ENCODE peak calls at places on chromosomes 16 and 17, in four cellular contexts. H, N, R and K are unnamed samples.

GRCh38 chr16:49924078-49924477 is 68.2 kb upstream of the ZNF423 start:
- DNase-seq in H (no peak), N (no peak), R (peak; percentile 72), K (peak; percentile 39)

GRCh38 chr17:73211745-73212144 is 18.9 kb downstream of the COG1 start:
- DNase-seq in H (no peak), N (no peak), R (no peak), K (no peak)

GRCh38 chr17:72188801-72189200 is 68.0 kb downstream of the SOX9 start:
- DNase-seq in H (no peak), N (no peak), R (no peak), K (no peak)

GRCh38 chr16:20073203-20074088 is at the start of gene GPR139:
- DNase-seq in H (peak; percentile 64), N (no peak), R (no peak), K (no peak)

GRCh38 chr17:20273741-20274500 is 193.4 kb downstream of the LGALS9B start:
- DNase-seq in H (no peak), N (no peak), R (no peak), K (no peak)

GRCh38 chr17:43818966-43819365 is 14.0 kb downstream of the MPP3 start:
- DNase-seq in H (no peak), N (no peak), R (no peak), K (no peak)

GRCh38 chr17:58040386-58040785 is 33.3 kb upstream of the SRSF1 start:
- DNase-seq in H (no peak), N (no peak), R (no peak), K (no peak)

GRCh38 chr17:8041249-8041928 is 2.5 kb downstream of the ALOX15B start:
- DNase-seq in H (no peak), N (peak; percentile 49), R (peak; percentile 30), K (peak; percentile 42)

GRCh38 chr17:79862771-79863440 is 23.7 kb upstream of the CBX4 start:
- DNase-seq in H (no peak), N (no peak), R (no peak), K (no peak)

GRCh38 chr17:70525976-70526375 is 356.6 kb downstream of the KCNJ2 start:
- DNase-seq in H (no peak), N (no peak), R (no peak), K (no peak)

GRCh38 chr16:67645397-67646121 is 615 bp downstream of the CARMIL2 start:
- DNase-seq in H (peak; percentile 18), N (no peak), R (no peak), K (no peak)

GRCh38 chr17:66281671-66282369 is 20.6 kb upstream of the PRKCA start:
- DNase-seq in H (no peak), N (no peak), R (no peak), K (no peak)

DNA sequence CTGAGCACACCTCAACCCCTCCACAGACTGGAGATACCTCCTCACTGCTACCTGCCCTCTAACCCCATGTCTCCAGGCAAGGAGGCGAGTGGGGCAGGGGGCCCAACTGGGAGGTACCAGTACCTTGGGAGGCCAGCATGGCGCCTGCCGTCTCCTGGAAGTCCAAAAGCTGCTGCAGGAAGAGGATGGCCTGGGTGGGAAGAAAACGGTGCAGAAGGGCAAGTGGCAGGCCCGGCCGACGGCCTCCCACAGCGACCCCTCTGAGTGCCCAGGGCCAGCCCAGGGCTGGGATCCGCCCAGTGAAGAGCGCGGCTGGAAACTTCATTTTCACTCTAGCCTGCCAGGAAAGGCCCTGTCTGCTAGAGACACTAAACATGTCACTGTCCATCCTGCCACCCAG is 8.5 kb downstream of the ZACN start:
- DNase-seq in H (no peak), N (no peak), R (no peak), K (no peak)
- TF ChIP-seq ELF4 in H (no peak), N (no peak), R (no peak), K (no peak)

GRCh38 chr17:48451489-48451888 is 21.5 kb upstream of the SKAP1 start:
- DNase-seq in H (no peak), N (no peak), R (no peak), K (no peak)
- TF ChIP-seq ELF4 in H (no peak), N (no peak), R (no peak), K (no peak)

GRCh38 chr16:62709856-62710255 is 673.6 kb upstream of the CDH8 start:
- DNase-seq in H (no peak), N (no peak), R (no peak), K (no peak)

GRCh38 chr16:62720651-62721050 is 684.4 kb upstream of the CDH8 start:
- DNase-seq in H (no peak), N (no peak), R (no peak), K (no peak)

GRCh38 chr16:62711797-62712196 is 675.6 kb upstream of the CDH8 start:
- DNase-seq in H (peak; percentile 35), N (no peak), R (no peak), K (no peak)

GRCh38 chr16:62715701-62716100 is 679.5 kb upstream of the CDH8 start:
- DNase-seq in H (no peak), N (no peak), R (no peak), K (no peak)
- TF ChIP-seq ELF4 in H (no peak), N (no peak), R (no peak), K (no peak)

DNA sequence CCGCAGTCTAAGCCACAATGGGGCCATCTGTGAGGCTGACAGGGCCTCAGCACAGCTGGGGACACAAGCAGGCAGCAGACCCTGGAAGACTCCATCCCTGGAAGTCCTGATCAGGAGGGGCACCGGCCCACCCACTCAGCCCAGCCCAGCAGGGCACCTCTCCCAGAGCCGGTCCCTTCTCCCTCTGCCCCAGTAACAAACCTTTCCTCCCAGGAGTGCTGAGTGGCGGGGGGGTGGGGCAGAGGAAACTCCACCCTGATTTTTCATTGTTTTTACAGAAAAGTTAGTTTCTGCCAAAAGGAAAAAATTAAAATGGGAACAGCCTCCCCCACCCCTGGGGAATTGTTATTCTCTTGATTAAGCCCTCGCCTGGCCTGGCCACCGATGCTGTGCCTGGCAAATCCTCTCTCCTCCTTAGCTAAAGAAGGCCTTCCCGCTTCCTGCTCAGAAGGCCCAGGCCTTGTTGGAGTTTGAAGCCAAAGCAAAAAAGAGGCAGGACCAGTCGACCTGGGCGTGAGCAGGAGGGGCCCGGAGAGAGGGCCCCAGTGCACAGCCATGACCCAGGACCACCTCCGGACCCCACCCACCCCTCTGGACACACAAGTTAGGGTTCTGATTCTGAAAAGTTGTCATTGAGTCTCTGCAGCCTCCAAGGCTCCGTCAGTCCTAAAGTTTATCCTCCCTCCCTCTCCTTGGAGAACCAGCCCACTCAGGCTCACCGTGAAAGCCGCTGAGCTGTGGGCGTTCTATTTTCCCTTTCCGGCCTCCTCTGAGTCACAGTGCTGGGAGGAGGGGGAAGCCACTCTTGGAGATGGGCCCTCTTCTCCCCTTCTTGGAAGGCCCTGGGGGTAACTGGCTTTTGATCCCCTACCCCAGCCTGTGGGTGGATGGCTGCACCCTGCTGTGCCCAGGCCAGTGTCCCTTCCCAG is 128.4 kb upstream of the TNRC6C start:
- DNase-seq in H (no peak), N (no peak), R (peak; percentile 42), K (no peak)
- TF ChIP-seq ELF4 in H (no peak), N (no peak), R (no peak), K (no peak)

DNA sequence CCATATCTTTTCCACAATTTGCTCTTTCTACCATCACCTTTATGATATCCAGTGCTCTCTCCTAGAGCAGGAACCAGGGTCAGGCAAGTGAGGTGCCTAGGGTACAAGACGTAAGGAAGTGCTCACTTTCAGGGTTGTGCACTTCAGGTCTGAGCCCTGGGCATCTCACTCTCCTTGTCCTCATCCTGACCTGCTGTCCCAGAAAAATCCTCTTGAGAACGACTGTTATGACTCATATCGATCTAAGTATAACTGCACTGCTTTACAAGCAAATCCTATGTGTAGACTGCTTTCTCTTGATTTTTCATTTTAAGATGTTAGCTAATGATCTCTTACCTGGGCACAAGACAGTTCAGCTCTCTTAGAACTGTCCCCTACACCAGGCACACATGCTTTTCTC is 100.1 kb downstream of the TMEM100 start:
- DNase-seq in H (no peak), N (no peak), R (no peak), K (no peak)
- TF ChIP-seq ELF4 in H (no peak), N (no peak), R (no peak), K (no peak)

GRCh38 chr17:50122945-50123344 is 7.0 kb downstream of the SAMD14 start:
- DNase-seq in H (no peak), N (no peak), R (no peak), K (no peak)
- TF ChIP-seq ELF4 in H (no peak), N (no peak), R (no peak), K (no peak)

GRCh38 chr16:71410146-71410545 is 31.7 kb downstream of the TLE7 start:
- DNase-seq in H (no peak), N (no peak), R (no peak), K (no peak)

GRCh38 chr16:71412270-71413160 is 29.3 kb downstream of the TLE7 start:
- DNase-seq in H (peak; percentile 87), N (peak; percentile 78), R (peak; percentile 74), K (peak; percentile 84)

GRCh38 chr16:71414038-71414437 is 27.8 kb downstream of the TLE7 start:
- DNase-seq in H (no peak), N (no peak), R (no peak), K (no peak)

GRCh38 chr16:71409038-71409775 is 32.6 kb downstream of the TLE7 start:
- DNase-seq in H (no peak), N (no peak), R (no peak), K (no peak)

DNA sequence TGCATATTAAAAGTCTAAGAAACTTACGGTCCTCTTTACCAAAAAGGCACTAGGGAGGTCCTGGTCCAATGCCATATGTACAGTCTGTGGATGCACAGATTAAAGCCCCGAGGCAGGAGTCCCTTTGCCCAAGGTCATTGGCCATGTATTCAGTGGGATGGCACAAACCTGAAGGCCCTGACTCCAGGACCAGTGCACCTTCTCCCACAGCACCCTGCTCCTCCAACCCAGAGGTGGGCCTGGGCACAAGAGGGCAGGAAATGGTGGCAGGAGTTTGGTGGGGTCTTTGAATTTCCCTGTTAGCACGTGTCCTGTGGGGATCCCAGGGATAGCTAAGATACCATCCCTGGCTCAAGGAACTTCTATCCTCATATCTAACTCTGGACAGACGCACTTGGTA is 28.5 kb downstream of the TLE7 start:
- DNase-seq in H (no peak), N (no peak), R (no peak), K (no peak)
- TF ChIP-seq ELF4 in H (no peak), N (no peak), R (no peak), K (no peak)